ENCODE peak calls at places on chromosomes 16 and 17, in four cellular contexts. G is body of pancreas, J is tibial nerve, B is GM12878. F is an unnamed sample.

GRCh38 chr17:43702636-43703035 is 40.9 kb upstream of the MEOX1 start:
- DNase-seq in B (no peak), G (no peak), J (no peak), F (no peak)

GRCh38 chr17:81250286-81251090 is 11.4 kb downstream of the NDUFAF8 start:
- DNase-seq in G (no peak), B (no peak), J (no peak), F (no peak)

GRCh38 chr16:16083421-16084156 is 134.2 kb downstream of the ABCC1 start:
- DNase-seq in G (no peak), J (no peak), B (no peak), F (no peak)

GRCh38 chr17:72575542-72576233 is 454.9 kb downstream of the SOX9 start:
- DNase-seq in G (no peak), B (no peak), J (no peak), F (no peak)

GRCh38 chr17:36204724-36205500 is 6.0 kb upstream of the CCL4L2 start:
- DNase-seq in J (no peak), B (no peak), G (no peak), F (no peak)

GRCh38 chr17:75472119-75472518 is 15.7 kb downstream of the TMEM94 start:
- DNase-seq in G (no peak), B (no peak), J (no peak), F (no peak)

GRCh38 chr17:39679521-39680192 is 8.2 kb downstream of the PGAP3 start:
- DNase-seq in B (no peak), G (no peak), J (no peak), F (no peak)

GRCh38 chr17:50211249-50212120 is 10.1 kb upstream of the COL1A1 start:
- DNase-seq in B (no peak), J (peak), G (no peak), F (no peak)

GRCh38 chr16:8673611-8674412 is 605 bp upstream of the ABAT start:
- DNase-seq in J (peak), G (no peak), B (no peak), F (peak)

GRCh38 chr17:45322168-45322567 is 5.3 kb upstream of the MAP3K14 start:
- DNase-seq in J (no peak), G (no peak), B (no peak), F (no peak)

GRCh38 chr17:32275060-32276042 is 9.7 kb downstream of the RHBDL3 start:
- DNase-seq in G (no peak), B (no peak), J (no peak), F (no peak)

GRCh38 chr17:80832266-80832676 is 159.4 kb upstream of the CHMP6 start:
- DNase-seq in J (no peak), G (no peak), B (no peak), F (no peak)

GRCh38 chr17:71821512-71821911 is 299.3 kb upstream of the SOX9 start:
- DNase-seq in J (no peak), G (no peak), B (no peak), F (no peak)

GRCh38 chr16:84237994-84238750 is 1.6 kb downstream of the KCNG4 start:
- DNase-seq in B (no peak), G (no peak), J (no peak), F (no peak)

GRCh38 chr16:1288813-1289479 is 20.5 kb upstream of the UBE2I start:
- DNase-seq in G (no peak), B (no peak), J (no peak), F (no peak)

GRCh38 chr17:77821114-77821513 is 137.4 kb upstream of the TNRC6C start:
- DNase-seq in B (no peak), G (no peak), J (no peak), F (no peak)

GRCh38 chr17:70905796-70906195 is 736.5 kb downstream of the KCNJ2 start:
- DNase-seq in B (no peak), G (peak), J (no peak), F (peak)

GRCh38 chr16:69513180-69513966 is 52.4 kb upstream of the NFAT5 start:
- DNase-seq in G (no peak), B (no peak), J (no peak), F (peak)

GRCh38 chr16:84495506-84495905 is 9.0 kb downstream of the MEAK7 start:
- DNase-seq in G (no peak), B (no peak), J (no peak), F (no peak)

GRCh38 chr17:61239953-61240352 is 159.7 kb upstream of the TBX2 start:
- DNase-seq in G (no peak), B (no peak), J (no peak), F (no peak)

GRCh38 chr16:13049688-13050087 is 148.3 kb downstream of the SHISA9 start:
- DNase-seq in J (no peak), B (no peak), G (no peak), F (no peak)

GRCh38 chr17:60803059-60803458 is 125.4 kb downstream of the BCAS3 start:
- DNase-seq in J (no peak), G (no peak), B (no peak), F (no peak)

GRCh38 chr17:55709984-55710383 is 12.7 kb downstream of the TMEM100 start:
- DNase-seq in B (no peak), G (no peak), J (no peak), F (no peak)

GRCh38 chr17:29568331-29569244 is at the start of gene TP53I13:
- DNase-seq in B (no peak), J (peak), G (peak), F (peak)

GRCh38 chr16:75007443-75007842 is 8.6 kb downstream of the ZNRF1 start:
- DNase-seq in G (no peak), J (no peak), B (peak), F (no peak)

DNA sequence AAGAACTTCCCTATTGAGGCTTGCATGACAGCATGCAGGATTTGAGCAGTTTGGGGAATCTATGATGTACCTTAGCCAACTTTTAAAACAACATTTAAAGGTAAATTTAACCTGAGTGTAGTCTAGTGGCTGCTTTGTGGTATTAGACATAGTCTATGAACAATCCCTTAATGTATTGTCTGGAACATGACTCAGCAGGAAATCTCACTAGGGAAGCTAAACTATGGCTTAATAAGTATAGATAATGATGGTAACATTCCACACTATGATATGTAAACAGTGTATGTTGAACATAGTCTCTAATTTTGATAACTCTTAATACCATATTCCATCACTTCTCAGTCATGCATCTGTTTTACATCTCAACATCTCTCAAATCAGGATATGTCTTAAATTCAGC is 52.1 kb upstream of the SLC12A3 start:
- DNase-seq in B (no peak), J (no peak), G (no peak), F (no peak)
- TF ChIP-seq CTCF in B (no peak), J (no peak), G (no peak), F (no peak)

DNA sequence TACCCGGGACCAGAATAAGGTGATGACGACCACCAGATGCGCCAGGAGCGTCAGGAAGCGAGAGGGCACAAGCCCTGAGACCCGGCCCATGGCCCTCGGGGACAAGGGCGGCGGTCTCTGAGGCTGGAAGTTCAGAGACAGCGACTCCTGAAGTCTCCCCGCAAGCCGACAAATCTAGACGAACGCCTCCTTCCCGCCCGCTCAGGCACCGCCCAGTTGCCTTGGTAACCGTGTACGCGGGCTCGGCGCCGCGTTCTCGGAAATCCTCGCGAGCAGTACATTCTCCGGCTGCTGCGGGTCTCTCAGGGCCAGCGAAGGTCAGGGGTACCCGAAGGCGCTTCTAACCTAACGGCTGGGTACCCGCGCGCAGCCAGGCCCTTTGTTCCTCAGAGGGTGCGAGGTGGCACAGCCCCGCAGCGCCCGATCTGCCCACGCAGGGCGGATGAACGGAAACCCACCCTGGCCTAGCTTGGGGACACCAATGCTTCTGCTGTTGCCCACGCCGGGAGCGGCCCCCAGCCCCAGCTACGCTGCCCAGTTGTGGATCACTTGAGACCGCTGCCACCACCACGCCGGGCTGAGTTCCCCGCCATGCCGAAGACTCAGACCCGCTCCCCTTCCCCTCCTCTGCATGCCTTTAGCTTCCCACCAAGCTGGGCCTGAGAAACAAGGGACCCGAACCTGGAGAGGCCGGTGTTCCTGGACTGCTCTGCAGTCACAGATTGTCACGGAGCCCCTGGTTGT is at the start of gene TMEM107:
- DNase-seq in B (peak), G (peak), J (peak), F (peak)
- TF ChIP-seq POLR2A in B (peak), G (peak), J (peak), F (no peak)

GRCh38 chr16:35391328-35391727 is 1931.9 kb downstream of the TP53TG3F start:
- DNase-seq in G (peak), J (no peak), B (no peak), F (no peak)
- TF ChIP-seq CTCF in G (peak), J (peak), B (peak), F (no peak)

GRCh38 chr16:66934138-66934838 is at the start of gene CIAO2B:
- DNase-seq in J (peak), G (peak), B (peak), F (peak)
- TF ChIP-seq POLR2A in J (peak), G (peak), B (peak), F (no peak)

F was measured in lower leg skin.